ENCODE peak calls at places on chromosome 1, in four cellular contexts. U, R, O and Z are unnamed samples.

GRCh38 chr1:100834779-100835645 is 59.6 kb downstream of the EXTL2 start:
- DNase-seq in U (peak; percentile 29), R (peak; percentile 43), O (peak; percentile 25), Z (peak; percentile 5)

GRCh38 chr1:85628791-85629531 is 48.4 kb downstream of the CCN1 start:
- DNase-seq in U (peak; percentile 62), R (peak; percentile 78), O (peak; percentile 82), Z (peak; percentile 95)

GRCh38 chr1:66434096-66434495 is 99.9 kb upstream of the SGIP1 start:
- DNase-seq in U (no peak), R (no peak), O (no peak), Z (no peak)

GRCh38 chr1:206970406-206970805 is at the start of gene FCAMR:
- DNase-seq in U (no peak), R (no peak), O (no peak), Z (no peak)

GRCh38 chr1:244341455-244342450 is 110.0 kb downstream of the ADSS2 start:
- DNase-seq in U (no peak), R (peak; percentile 78), O (peak; percentile 47), Z (no peak)

GRCh38 chr1:119141020-119141424 is 569 bp upstream of the WARS2 start:
- DNase-seq in U (no peak), R (peak; percentile 81), O (peak; percentile 29), Z (no peak)

GRCh38 chr1:32464716-32465540 is at the start of gene ZBTB8B:
- DNase-seq in U (peak; percentile 26), R (no peak), O (peak; percentile 41), Z (no peak)

GRCh38 chr1:26785611-26786436 is 1.9 kb upstream of the PIGV start:
- DNase-seq in U (no peak), R (peak; percentile 60), O (no peak), Z (no peak)

GRCh38 chr1:156599811-156600210 is 1.5 kb downstream of the GPATCH4 start:
- DNase-seq in U (no peak), R (peak; percentile 46), O (peak; percentile 44), Z (no peak)

GRCh38 chr1:115251340-115251748 is 86.7 kb downstream of the NGF start:
- DNase-seq in U (no peak), R (no peak), O (no peak), Z (no peak)

GRCh38 chr1:212609701-212610574 is 1.4 kb downstream of the ATF3 start:
- DNase-seq in U (no peak), R (no peak), O (no peak), Z (no peak)

GRCh38 chr1:14980801-14981200 is 172.7 kb upstream of the TMEM51 start:
- DNase-seq in U (no peak), R (peak; percentile 17), O (no peak), Z (no peak)

GRCh38 chr1:180178511-180179161 is 24.0 kb downstream of the QSOX1 start:
- DNase-seq in U (peak; percentile 3), R (peak; percentile 79), O (peak; percentile 25), Z (peak; percentile 60)

GRCh38 chr1:155941845-155942507 is 538 bp downstream of the RXFP4 start:
- DNase-seq in U (no peak), R (no peak), O (no peak), Z (no peak)

GRCh38 chr1:25566730-25567341 is 23.4 kb downstream of the LDLRAP1 start:
- DNase-seq in U (no peak), R (no peak), O (no peak), Z (no peak)

GRCh38 chr1:42311138-42311537 is 23.9 kb downstream of the FOXJ3 start:
- DNase-seq in U (no peak), R (no peak), O (no peak), Z (no peak)

GRCh38 chr1:89606227-89606945 is 26.5 kb upstream of the LRRC8C start:
- DNase-seq in U (no peak), R (no peak), O (no peak), Z (no peak)

GRCh38 chr1:35120458-35121133 is 41.4 kb downstream of the ZMYM1 start:
- DNase-seq in U (no peak), R (no peak), O (peak; percentile 13), Z (no peak)
- TF ChIP-seq TCF7L2 in U (no peak), R (no peak), O (no peak), Z (no peak)

GRCh38 chr1:58812926-58813325 is 29.1 kb upstream of the JUN start:
- DNase-seq in U (no peak), R (no peak), O (no peak), Z (no peak)
- H3K4me1 ChIP-seq in U (peaks cover 22% of the 10 kb centered on the region), R (peaks cover 27% of the 10 kb centered on the region), O (peaks cover 89% of the 10 kb centered on the region), Z (peaks cover 25% of the 10 kb centered on the region)

DNA sequence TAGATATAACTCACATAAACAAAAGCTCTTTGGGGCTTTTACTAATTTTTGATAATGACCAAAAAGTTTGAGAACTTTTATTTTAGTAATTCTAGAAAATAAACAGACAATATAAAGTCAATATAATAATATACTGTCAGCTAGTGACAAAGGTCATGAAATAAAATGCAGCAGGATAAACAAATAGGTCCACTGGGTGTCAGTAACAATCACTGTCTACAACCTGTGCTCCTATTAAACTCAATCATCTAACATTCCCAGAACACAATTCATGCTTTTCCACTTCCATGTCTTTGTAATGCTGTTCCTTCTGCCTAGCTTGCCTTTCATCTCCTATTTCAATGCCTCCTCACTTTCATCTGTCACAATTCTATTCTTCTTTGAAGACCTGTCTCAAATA is 186.1 kb downstream of the GIPC2 start:
- DNase-seq in U (no peak), R (no peak), O (no peak), Z (no peak)
- H3K27ac ChIP-seq in U (no peak overlapping the region), R (no peak overlapping the region), O (no peak overlapping the region), Z (no peak overlapping the region)

DNA sequence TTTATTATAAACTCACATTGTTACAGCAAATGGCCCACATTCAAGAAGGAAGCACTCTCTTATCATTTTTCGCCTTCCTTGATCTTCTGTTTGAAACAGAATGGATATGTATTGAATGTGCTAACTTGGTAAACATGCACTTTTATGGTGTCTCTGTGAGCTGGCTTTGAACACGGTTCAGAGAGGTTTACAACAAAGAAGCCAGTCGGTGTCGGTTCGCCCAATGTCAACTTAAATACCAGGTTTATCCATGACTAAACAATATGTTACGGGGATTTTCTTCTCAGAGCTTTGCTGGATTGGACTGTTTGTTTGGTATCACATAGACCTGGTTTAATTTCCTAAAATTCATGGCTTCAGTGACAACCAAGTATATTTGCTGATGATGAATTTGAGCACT is 226.4 kb downstream of the TGFB2 start:
- DNase-seq in U (no peak), R (no peak), O (no peak), Z (no peak)
- TF ChIP-seq TCF7L2 in U (no peak), R (no peak), O (no peak), Z (no peak)

GRCh38 chr1:150976879-150977694 is 2.5 kb upstream of the CERS2 start:
- DNase-seq in U (peak; percentile 85), R (peak; percentile 95), O (peak; percentile 68), Z (peak; percentile 93)
- H3K4me1 ChIP-seq in U (peaks cover 71% of the 10 kb centered on the region), R (peaks cover 64% of the 10 kb centered on the region), O (peaks cover 76% of the 10 kb centered on the region), Z (peaks cover 64% of the 10 kb centered on the region)

GRCh38 chr1:21813542-21813941 is 1.5 kb downstream of the LDLRAD2 start:
- DNase-seq in U (no peak), R (no peak), O (no peak), Z (no peak)

GRCh38 chr1:21815724-21816311 is 3.8 kb downstream of the LDLRAD2 start:
- DNase-seq in U (no peak), R (no peak), O (no peak), Z (no peak)

GRCh38 chr1:21816602-21817302 is 4.7 kb downstream of the LDLRAD2 start:
- DNase-seq in U (peak; percentile 18), R (no peak), O (peak; percentile 27), Z (peak; percentile 4)

GRCh38 chr1:21814981-21815583 is 3.0 kb downstream of the LDLRAD2 start:
- DNase-seq in U (no peak), R (no peak), O (no peak), Z (no peak)

GRCh38 chr1:21814241-21814918 is 2.3 kb downstream of the LDLRAD2 start:
- DNase-seq in U (no peak), R (no peak), O (no peak), Z (no peak)
- H3K27ac ChIP-seq in U (no peak overlapping the region), R (no peak overlapping the region), O (no peak overlapping the region), Z (no peak overlapping the region)

GRCh38 chr1:53085405-53085804 is 23.4 kb downstream of the PODN start:
- DNase-seq in U (no peak), R (no peak), O (no peak), Z (no peak)

GRCh38 chr1:53089478-53090226 is 27.6 kb downstream of the PODN start:
- DNase-seq in U (no peak), R (no peak), O (peak; percentile 85), Z (no peak)

GRCh38 chr1:53086504-53087070 is 24.6 kb downstream of the PODN start:
- DNase-seq in U (no peak), R (no peak), O (no peak), Z (no peak)

GRCh38 chr1:53088616-53089300 is 26.7 kb downstream of the PODN start:
- DNase-seq in U (no peak), R (peak; percentile 24), O (no peak), Z (no peak)

GRCh38 chr1:53087332-53088285 is 25.6 kb downstream of the PODN start:
- DNase-seq in U (no peak), R (peak; percentile 29), O (peak; percentile 25), Z (no peak)
- TF ChIP-seq TCF7L2 in U (no peak), R (no peak), O (no peak), Z (no peak)

DNA sequence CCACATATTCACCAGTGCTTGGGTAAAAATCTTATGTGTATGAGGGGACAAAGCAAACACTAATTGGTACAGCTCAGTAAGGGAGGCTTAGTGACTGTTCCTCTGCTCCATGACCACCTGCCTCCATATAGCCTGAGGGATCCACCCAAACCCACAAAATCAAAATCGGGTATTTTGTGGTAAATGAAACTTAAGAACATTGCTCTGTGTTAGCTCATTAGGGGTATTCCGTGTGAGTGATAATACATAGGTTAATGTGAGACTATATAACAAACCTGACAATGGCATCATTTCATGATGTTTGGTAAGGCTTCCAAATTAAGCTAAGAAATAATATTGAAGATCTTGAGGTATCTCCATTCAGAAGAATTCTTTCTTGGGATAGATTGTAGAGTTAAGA is 25.8 kb downstream of the COL9A2 start:
- DNase-seq in U (no peak), R (no peak), O (no peak), Z (no peak)
- H3K4me1 ChIP-seq in U (no peaks in the 10 kb centered on the region), R (no peaks in the 10 kb centered on the region), O (no peaks in the 10 kb centered on the region), Z (no peaks in the 10 kb centered on the region)